ENCODE peak calls at places on chromosomes 4 and X, in eight cellular contexts. L is fibroblast of lung, F is spleen, S is psoas muscle, Q is H9, M is IMR-90, I is SK-N-SH, D is cardiac muscle cell. E is an unnamed sample.

GRCh38 chr4:166991162-166991561 is 243.1 kb downstream of the SPOCK3 start:
- DNase-seq in L (no peak), F (no peak), S (no peak), Q (no peak), M (no peak), I (no peak), D (no peak), E (no peak)

GRCh38 chr4:136319789-136320470 is 1212.4 kb downstream of the PCDH18 start:
- DNase-seq in L (no peak), F (no peak), S (no peak), Q (no peak), M (peak; percentile 49), I (no peak), D (no peak), E (no peak)

GRCh38 chr4:101961144-101961543 is 170.6 kb downstream of the BANK1 start:
- DNase-seq in L (no peak), F (no peak), S (no peak), Q (no peak), M (no peak), I (no peak), D (no peak), E (no peak)

GRCh38 chr4:80614319-80614718 is 278.8 kb downstream of the CFAP299 start:
- DNase-seq in L (no peak), F (no peak), S (no peak), Q (peak; percentile 36), M (no peak), I (no peak), D (no peak), E (no peak)

GRCh38 chr4:40908702-40909362 is 159.1 kb downstream of the NSUN7 start:
- DNase-seq in L (peak; percentile 77), F (peak; percentile 85), S (peak; percentile 59), Q (peak; percentile 94), M (peak; percentile 76), I (peak; percentile 77), D (peak; percentile 69), E (peak; percentile 49)

GRCh38 chr4:169254546-169254983 is 16.2 kb downstream of the SH3RF1 start:
- DNase-seq in L (peak; percentile 91), F (no peak), S (no peak), Q (no peak), M (peak; percentile 87), I (no peak), D (no peak), E (no peak)

GRCh38 chrX:41333744-41333993 is 293 bp upstream of the DDX3X start:
- DNase-seq in L (peak; percentile 92), F (no peak), S (peak; percentile 82), Q (no peak), M (peak; percentile 90), I (no peak), D (peak; percentile 73), E (no peak)

GRCh38 chr4:3820016-3820805 is 54.0 kb downstream of the ADRA2C start:
- DNase-seq in L (no peak), F (no peak), S (peak; percentile 4), Q (no peak), M (no peak), I (no peak), D (no peak), E (no peak)

GRCh38 chrX:106397788-106398538 is 213.8 kb upstream of the RADX start:
- DNase-seq in L (no peak), F (no peak), S (no peak), Q (no peak), M (no peak), I (no peak), D (peak; percentile 20), E (no peak)

GRCh38 chr4:96352051-96352517 is 512.2 kb downstream of the PDHA2 start:
- DNase-seq in L (peak; percentile 23), F (no peak), S (no peak), Q (peak; percentile 32), M (no peak), I (peak; percentile 16), D (peak; percentile 36), E (no peak)

GRCh38 chr4:163527172-163527571 is 32.7 kb downstream of the TMA16 start:
- DNase-seq in L (no peak), F (no peak), S (no peak), Q (no peak), M (no peak), I (no peak), D (no peak), E (no peak)

GRCh38 chr4:8270912-8271815 is 1.6 kb downstream of the HTRA3 start:
- DNase-seq in L (no peak), F (no peak), S (no peak), Q (no peak), M (no peak), I (no peak), D (no peak), E (no peak)
- H3K4me1 ChIP-seq in L (peaks cover 10% of the 10 kb centered on the region), F (peaks cover 80% of the 10 kb centered on the region), S (peaks cover 36% of the 10 kb centered on the region), Q (no peaks in the 10 kb centered on the region), M (peaks cover 18% of the 10 kb centered on the region), I (peaks cover 12% of the 10 kb centered on the region), D (peaks cover 19% of the 10 kb centered on the region), E (no peaks in the 10 kb centered on the region)

GRCh38 chr4:7964459-7964858 is 24.8 kb upstream of the AFAP1 start:
- DNase-seq in L (no peak), F (no peak), S (no peak), Q (no peak), M (no peak), I (no peak), D (no peak), E (peak; percentile 29)

GRCh38 chr4:7960790-7961655 is 21.4 kb upstream of the AFAP1 start:
- DNase-seq in L (peak; percentile 99), F (no peak), S (no peak), Q (no peak), M (peak; percentile 100), I (peak; percentile 26), D (peak; percentile 42), E (peak; percentile 38)

GRCh38 chr4:7964890-7965662 is 25.4 kb upstream of the AFAP1 start:
- DNase-seq in L (peak; percentile 81), F (no peak), S (peak; percentile 50), Q (peak; percentile 64), M (peak; percentile 71), I (no peak), D (no peak), E (peak; percentile 50)

GRCh38 chr4:7963691-7964090 is 24.0 kb upstream of the AFAP1 start:
- DNase-seq in L (no peak), F (no peak), S (no peak), Q (no peak), M (no peak), I (no peak), D (no peak), E (no peak)

DNA sequence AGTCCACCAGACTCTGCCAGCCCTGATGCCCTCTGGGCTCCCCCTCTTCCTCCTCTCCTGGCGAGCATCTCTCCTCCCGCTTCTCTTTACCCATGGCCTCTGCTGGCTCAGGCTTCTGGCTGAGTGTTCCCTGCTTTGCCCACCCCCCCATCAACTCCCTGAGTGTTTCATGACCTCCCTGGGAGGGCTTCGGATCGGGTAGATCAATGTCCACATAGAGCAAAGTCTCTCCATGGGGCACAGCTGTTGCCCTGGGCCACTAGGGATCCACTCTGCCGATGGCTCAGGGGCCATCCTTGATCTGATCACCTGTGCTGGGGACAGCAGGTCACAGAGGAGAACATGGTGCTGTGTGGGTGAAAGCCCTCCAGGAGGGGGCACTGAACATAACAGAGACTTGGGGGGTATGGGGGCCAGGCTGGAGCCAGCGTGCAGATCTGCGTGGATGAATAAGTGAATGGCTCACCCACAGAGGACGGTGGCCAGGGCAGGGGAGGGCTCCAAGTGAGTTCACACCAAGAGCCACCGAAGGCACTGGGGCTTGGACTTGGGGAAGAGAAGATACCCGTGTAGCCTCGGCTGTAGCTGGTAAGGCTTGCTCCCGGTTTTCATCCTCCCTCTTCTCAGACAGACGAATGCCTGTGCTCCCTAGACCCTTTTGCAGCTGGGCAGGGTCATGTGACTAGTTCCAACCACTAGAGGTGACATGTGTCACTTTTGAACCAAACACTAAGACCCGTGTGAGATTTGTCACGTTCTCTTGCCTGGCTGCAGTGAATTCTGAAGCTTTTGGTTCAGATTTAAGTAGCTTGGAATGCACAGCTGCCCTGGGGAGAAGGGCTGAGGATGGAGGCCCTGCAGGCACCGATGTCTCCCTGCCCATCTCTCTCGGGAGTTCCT is 23.2 kb upstream of the AFAP1 start:
- DNase-seq in L (no peak), F (no peak), S (no peak), Q (no peak), M (no peak), I (no peak), D (no peak), E (no peak)
- H3K4me1 ChIP-seq in L (peaks cover 15% of the 10 kb centered on the region), F (peaks cover 58% of the 10 kb centered on the region), S (peaks cover 34% of the 10 kb centered on the region), Q (peaks cover 2% of the 10 kb centered on the region), M (peaks cover 16% of the 10 kb centered on the region), I (peaks cover 35% of the 10 kb centered on the region), D (peaks cover 10% of the 10 kb centered on the region), E (peaks cover 38% of the 10 kb centered on the region)

GRCh38 chr4:76589872-76590846 is 155.1 kb downstream of the SHROOM3 start:
- DNase-seq in L (peak; percentile 83), F (no peak), S (no peak), Q (peak; percentile 94), M (peak; percentile 92), I (peak; percentile 34), D (peak; percentile 92), E (no peak)

GRCh38 chr4:76588268-76588667 is 153.2 kb downstream of the SHROOM3 start:
- DNase-seq in L (no peak), F (no peak), S (no peak), Q (peak; percentile 45), M (no peak), I (no peak), D (no peak), E (no peak)

GRCh38 chr4:76591992-76592391 is 157.0 kb downstream of the SHROOM3 start:
- DNase-seq in L (no peak), F (no peak), S (no peak), Q (no peak), M (no peak), I (no peak), D (no peak), E (no peak)

GRCh38 chr4:76590847-76591281 is 155.8 kb downstream of the SHROOM3 start:
- DNase-seq in L (no peak), F (no peak), S (no peak), Q (no peak), M (peak; percentile 58), I (no peak), D (no peak), E (no peak)

GRCh38 chr4:76589402-76589801 is 154.4 kb downstream of the SHROOM3 start:
- DNase-seq in L (peak; percentile 69), F (no peak), S (no peak), Q (peak; percentile 37), M (peak; percentile 57), I (no peak), D (no peak), E (no peak)
- H3K4me1 ChIP-seq in L (peaks cover 10% of the 10 kb centered on the region), F (peaks cover 14% of the 10 kb centered on the region), S (no peaks in the 10 kb centered on the region), Q (peaks cover 13% of the 10 kb centered on the region), M (peaks cover 16% of the 10 kb centered on the region), I (peaks cover 34% of the 10 kb centered on the region), D (peaks cover 48% of the 10 kb centered on the region), E (no peaks in the 10 kb centered on the region)

GRCh38 chr4:120731561-120731960 is 191.0 kb downstream of the PRDM5 start:
- DNase-seq in L (no peak), F (no peak), S (no peak), Q (no peak), M (peak; percentile 18), I (no peak), D (peak; percentile 36), E (no peak)
- H3K4me1 ChIP-seq in L (no peaks in the 10 kb centered on the region), F (no peaks in the 10 kb centered on the region), S (no peaks in the 10 kb centered on the region), Q (no peaks in the 10 kb centered on the region), M (peaks cover 2% of the 10 kb centered on the region), I (no peaks in the 10 kb centered on the region), D (peaks cover 60% of the 10 kb centered on the region), E (no peaks in the 10 kb centered on the region)